ENCODE peak calls at places on chromosomes 7 and 10, in five cellular contexts. One of them, this sample, is unnamed.

GRCh38 chr7:98569606-98570337 is 47.3 kb upstream of the NPTX2 start:
- DNase-seq in IMR-90: no peak
- DNase-seq in PC-3: peak; percentile 49
- DNase-seq in heart right ventricle: no peak
- DNase-seq in stomach: no peak
- DNase-seq in this sample: no peak

GRCh38 chr7:151056286-151057037 is 1.2 kb downstream of the CDK5 start:
- DNase-seq in stomach: peak; percentile 45
- DNase-seq in IMR-90: no peak
- DNase-seq in heart right ventricle: no peak
- DNase-seq in PC-3: peak; percentile 20
- DNase-seq in this sample: peak; percentile 65

GRCh38 chr10:125828311-125828710 is 5.0 kb downstream of the BCCIP start:
- DNase-seq in heart right ventricle: no peak
- DNase-seq in IMR-90: no peak
- DNase-seq in stomach: no peak
- DNase-seq in PC-3: no peak
- DNase-seq in this sample: no peak

GRCh38 chr10:16612148-16612742 is 90.6 kb upstream of the C1QL3 start:
- DNase-seq in stomach: no peak
- DNase-seq in PC-3: peak; percentile 16
- DNase-seq in heart right ventricle: no peak
- DNase-seq in IMR-90: peak; percentile 46
- DNase-seq in this sample: no peak

GRCh38 chr10:48439581-48440041 is 133.1 kb downstream of the MAPK8 start:
- DNase-seq in PC-3: no peak
- DNase-seq in stomach: no peak
- DNase-seq in IMR-90: peak; percentile 27
- DNase-seq in heart right ventricle: no peak
- DNase-seq in this sample: peak; percentile 66

GRCh38 chr7:123727071-123727837 is 21.5 kb downstream of the WASL start:
- DNase-seq in IMR-90: peak; percentile 90
- DNase-seq in stomach: no peak
- DNase-seq in PC-3: peak; percentile 74
- DNase-seq in heart right ventricle: no peak
- DNase-seq in this sample: no peak

GRCh38 chr10:71077143-71077581 is 135.2 kb upstream of the UNC5B start:
- DNase-seq in PC-3: no peak
- DNase-seq in heart right ventricle: peak; percentile 5
- DNase-seq in IMR-90: no peak
- DNase-seq in stomach: peak; percentile 14
- DNase-seq in this sample: peak; percentile 8

GRCh38 chr10:33880291-33880690 is 545.8 kb upstream of the NRP1 start:
- DNase-seq in IMR-90: no peak
- DNase-seq in heart right ventricle: no peak
- DNase-seq in PC-3: no peak
- DNase-seq in stomach: no peak
- DNase-seq in this sample: no peak

GRCh38 chr10:72490951-72491350 is 134.9 kb downstream of the MICU1 start:
- DNase-seq in heart right ventricle: no peak
- DNase-seq in PC-3: no peak
- DNase-seq in IMR-90: peak; percentile 73
- DNase-seq in stomach: no peak
- DNase-seq in this sample: no peak

GRCh38 chr7:101588131-101588935 is 40.8 kb downstream of the MYL10 start:
- DNase-seq in heart right ventricle: no peak
- DNase-seq in IMR-90: no peak
- DNase-seq in stomach: no peak
- DNase-seq in PC-3: no peak
- DNase-seq in this sample: no peak

GRCh38 chr10:33193867-33194521 is 140.5 kb downstream of the NRP1 start:
- DNase-seq in IMR-90: peak; percentile 74
- DNase-seq in PC-3: peak; percentile 99
- DNase-seq in stomach: no peak
- DNase-seq in heart right ventricle: no peak
- DNase-seq in this sample: no peak

GRCh38 chr10:77841711-77842375 is 84.7 kb downstream of the DLG5 start:
- DNase-seq in stomach: no peak
- DNase-seq in IMR-90: no peak
- DNase-seq in PC-3: no peak
- DNase-seq in heart right ventricle: no peak
- DNase-seq in this sample: no peak

GRCh38 chr7:51090411-51090810 is 226.2 kb downstream of the COBL start:
- DNase-seq in IMR-90: no peak
- DNase-seq in PC-3: no peak
- DNase-seq in heart right ventricle: no peak
- DNase-seq in stomach: no peak
- DNase-seq in this sample: no peak

GRCh38 chr10:26714816-26715487 is 17.5 kb downstream of the PDSS1 start:
- DNase-seq in stomach: no peak
- DNase-seq in IMR-90: no peak
- DNase-seq in PC-3: no peak
- DNase-seq in heart right ventricle: no peak
- DNase-seq in this sample: peak; percentile 19

GRCh38 chr7:129169171-129169643 is 19.2 kb upstream of the SMO start:
- DNase-seq in PC-3: no peak
- DNase-seq in stomach: peak; percentile 54
- DNase-seq in IMR-90: no peak
- DNase-seq in heart right ventricle: peak; percentile 48
- DNase-seq in this sample: no peak

GRCh38 chr10:22010973-22011408 is 7.5 kb upstream of the DNAJC1 start:
- DNase-seq in heart right ventricle: no peak
- DNase-seq in stomach: no peak
- DNase-seq in IMR-90: peak; percentile 4
- DNase-seq in PC-3: peak; percentile 61
- DNase-seq in this sample: no peak

GRCh38 chr10:92031580-92031979 is 108.0 kb downstream of the BTAF1 start:
- DNase-seq in PC-3: no peak
- DNase-seq in heart right ventricle: no peak
- DNase-seq in IMR-90: no peak
- DNase-seq in stomach: no peak
- DNase-seq in this sample: no peak

GRCh38 chr7:85554294-85554877 is 367.5 kb upstream of the SEMA3D start:
- DNase-seq in IMR-90: peak; percentile 82
- DNase-seq in PC-3: peak; percentile 82
- DNase-seq in heart right ventricle: peak; percentile 5
- DNase-seq in stomach: no peak
- DNase-seq in this sample: peak; percentile 10

GRCh38 chr10:79243211-79244067 is 103.8 kb upstream of the PPIF start:
- DNase-seq in PC-3: no peak
- DNase-seq in IMR-90: no peak
- DNase-seq in stomach: peak; percentile 46
- DNase-seq in heart right ventricle: peak; percentile 59
- DNase-seq in this sample: peak; percentile 68

GRCh38 chr10:124025638-124026336 is 67.6 kb downstream of the CHST15 start:
- DNase-seq in stomach: peak; percentile 40
- DNase-seq in PC-3: peak; percentile 38
- DNase-seq in IMR-90: no peak
- DNase-seq in heart right ventricle: no peak
- DNase-seq in this sample: peak; percentile 37

GRCh38 chr7:67493386-67493785 is 496.8 kb downstream of the TYW1 start:
- DNase-seq in PC-3: no peak
- DNase-seq in heart right ventricle: no peak
- DNase-seq in IMR-90: no peak
- DNase-seq in stomach: no peak
- DNase-seq in this sample: peak; percentile 65

GRCh38 chr10:22427890-22428571 is 82.7 kb downstream of the SPAG6 start:
- DNase-seq in stomach: no peak
- DNase-seq in heart right ventricle: no peak
- DNase-seq in IMR-90: peak; percentile 90
- DNase-seq in PC-3: peak; percentile 87
- DNase-seq in this sample: peak; percentile 33

GRCh38 chr10:26593896-26594295 is 103.6 kb upstream of the PDSS1 start:
- DNase-seq in heart right ventricle: no peak
- DNase-seq in IMR-90: no peak
- DNase-seq in stomach: no peak
- DNase-seq in PC-3: no peak
- DNase-seq in this sample: no peak

GRCh38 chr7:138097064-138097741 is 20.9 kb downstream of the AKR1D1 start:
- DNase-seq in heart right ventricle: peak; percentile 6
- DNase-seq in IMR-90: no peak
- DNase-seq in PC-3: peak; percentile 49
- DNase-seq in stomach: peak; percentile 63
- DNase-seq in this sample: peak; percentile 44

GRCh38 chr7:23332881-23333612 is 33.9 kb downstream of the MALSU1 start:
- DNase-seq in heart right ventricle: peak; percentile 58
- DNase-seq in IMR-90: peak; percentile 65
- DNase-seq in PC-3: peak; percentile 86
- DNase-seq in stomach: no peak
- DNase-seq in this sample: no peak

GRCh38 chr7:1787681-1788235 is 117.7 kb downstream of the ELFN1 start:
- DNase-seq in IMR-90: no peak
- DNase-seq in PC-3: no peak
- DNase-seq in heart right ventricle: no peak
- DNase-seq in stomach: peak; percentile 19
- DNase-seq in this sample: no peak

GRCh38 chr10:90418869-90419652 is 438.8 kb downstream of the HTR7 start:
- DNase-seq in heart right ventricle: no peak
- DNase-seq in IMR-90: peak; percentile 97
- DNase-seq in stomach: no peak
- DNase-seq in PC-3: peak; percentile 85
- DNase-seq in this sample: no peak

GRCh38 chr7:99918959-99919813 is at the start of gene TRIM4:
- DNase-seq in IMR-90: peak; percentile 91
- DNase-seq in heart right ventricle: peak; percentile 90
- DNase-seq in stomach: peak; percentile 93
- DNase-seq in PC-3: peak; percentile 83
- DNase-seq in this sample: peak; percentile 90

GRCh38 chr7:77908664-77909063 is 110.1 kb downstream of the PHTF2 start:
- DNase-seq in IMR-90: no peak
- DNase-seq in heart right ventricle: no peak
- DNase-seq in PC-3: no peak
- DNase-seq in stomach: no peak
- DNase-seq in this sample: no peak

GRCh38 chr10:126564297-126564888 is 106.1 kb downstream of the C10orf90 start:
- DNase-seq in PC-3: no peak
- DNase-seq in IMR-90: no peak
- DNase-seq in heart right ventricle: no peak
- DNase-seq in stomach: no peak
- DNase-seq in this sample: no peak

GRCh38 chr10:101233443-101233842 is 4.2 kb upstream of the LBX1 start:
- DNase-seq in IMR-90: no peak
- DNase-seq in PC-3: no peak
- DNase-seq in stomach: no peak
- DNase-seq in heart right ventricle: no peak
- DNase-seq in this sample: no peak

GRCh38 chr10:101235766-101236165 is 6.5 kb upstream of the LBX1 start:
- DNase-seq in IMR-90: no peak
- DNase-seq in stomach: no peak
- DNase-seq in PC-3: no peak
- DNase-seq in heart right ventricle: no peak
- DNase-seq in this sample: no peak

GRCh38 chr10:101234333-101234732 is 5.1 kb upstream of the LBX1 start:
- DNase-seq in IMR-90: no peak
- DNase-seq in heart right ventricle: no peak
- DNase-seq in PC-3: no peak
- DNase-seq in stomach: no peak
- DNase-seq in this sample: no peak

GRCh38 chr10:101231912-101232689 is 2.8 kb upstream of the LBX1 start:
- DNase-seq in heart right ventricle: no peak
- DNase-seq in stomach: no peak
- DNase-seq in PC-3: no peak
- DNase-seq in IMR-90: no peak
- DNase-seq in this sample: no peak

DNA sequence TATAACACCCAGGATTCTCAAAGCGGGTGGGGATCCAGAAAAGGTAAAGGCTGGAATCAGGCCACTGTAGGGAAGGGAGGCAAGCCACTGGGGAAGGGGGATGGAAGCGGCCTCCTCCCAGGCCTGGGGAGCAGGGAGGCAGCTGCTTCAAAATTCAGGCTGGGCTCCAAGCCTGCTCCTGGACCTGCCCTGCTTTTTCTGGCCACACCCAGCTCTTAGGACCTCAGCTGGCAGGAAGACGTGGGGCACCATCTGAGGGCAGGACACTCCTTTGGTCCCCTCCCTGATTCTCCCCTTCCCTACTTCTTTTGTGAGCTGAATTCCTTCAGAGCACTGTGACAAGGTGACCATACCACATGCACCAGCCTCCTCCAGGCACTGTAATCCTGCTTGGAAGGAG is 4.6 kb upstream of the LBX1 start:
- DNase-seq in PC-3: no peak
- DNase-seq in IMR-90: no peak
- DNase-seq in stomach: no peak
- DNase-seq in heart right ventricle: no peak
- DNase-seq in this sample: no peak
- H3K4me3 ChIP-seq in PC-3: no peak overlapping the region
- H3K4me3 ChIP-seq in IMR-90: no peak overlapping the region
- H3K4me3 ChIP-seq in stomach: no peak overlapping the region
- H3K4me3 ChIP-seq in heart right ventricle: no peak overlapping the region
- H3K4me3 ChIP-seq in this sample: no peak overlapping the region

GRCh38 chr7:56537477-56537876 is 421.3 kb upstream of the NUPR2 start:
- DNase-seq in PC-3: no peak
- DNase-seq in IMR-90: no peak
- DNase-seq in heart right ventricle: no peak
- DNase-seq in stomach: no peak
- DNase-seq in this sample: no peak
- H3K9me3 ChIP-seq in PC-3: peaks cover 11% of the 10 kb centered on the region
- H3K9me3 ChIP-seq in IMR-90: peaks cover 45% of the 10 kb centered on the region
- H3K9me3 ChIP-seq in heart right ventricle: peaks cover 2% of the 10 kb centered on the region
- H3K9me3 ChIP-seq in stomach: peaks cover 65% of the 10 kb centered on the region
- H3K9me3 ChIP-seq in this sample: peaks cover 21% of the 10 kb centered on the region

GRCh38 chr10:96578633-96579032 is 8.2 kb downstream of the TM9SF3 start:
- DNase-seq in IMR-90: no peak
- DNase-seq in stomach: peak; percentile 38
- DNase-seq in heart right ventricle: no peak
- DNase-seq in PC-3: no peak
- DNase-seq in this sample: no peak

GRCh38 chr10:96576277-96576980 is 10.4 kb downstream of the TM9SF3 start:
- DNase-seq in heart right ventricle: no peak
- DNase-seq in stomach: no peak
- DNase-seq in IMR-90: no peak
- DNase-seq in PC-3: no peak
- DNase-seq in this sample: no peak

GRCh38 chr10:96577037-96577436 is 9.8 kb downstream of the TM9SF3 start:
- DNase-seq in PC-3: peak; percentile 58
- DNase-seq in stomach: no peak
- DNase-seq in IMR-90: no peak
- DNase-seq in heart right ventricle: no peak
- DNase-seq in this sample: no peak

GRCh38 chr10:96579133-96579532 is 7.7 kb downstream of the TM9SF3 start:
- DNase-seq in PC-3: no peak
- DNase-seq in stomach: no peak
- DNase-seq in IMR-90: no peak
- DNase-seq in heart right ventricle: no peak
- DNase-seq in this sample: no peak

GRCh38 chr10:96578022-96578421 is 8.8 kb downstream of the TM9SF3 start:
- DNase-seq in IMR-90: no peak
- DNase-seq in PC-3: no peak
- DNase-seq in stomach: no peak
- DNase-seq in heart right ventricle: no peak
- DNase-seq in this sample: no peak
- H3K4me3 ChIP-seq in IMR-90: no peak overlapping the region
- H3K4me3 ChIP-seq in PC-3: no peak overlapping the region
- H3K4me3 ChIP-seq in stomach: no peak overlapping the region
- H3K4me3 ChIP-seq in heart right ventricle: no peak overlapping the region
- H3K4me3 ChIP-seq in this sample: no peak overlapping the region

GRCh38 chr10:131574707-131575430 is 263.3 kb upstream of the TCERG1L start:
- DNase-seq in PC-3: no peak
- DNase-seq in IMR-90: no peak
- DNase-seq in heart right ventricle: no peak
- DNase-seq in stomach: peak; percentile 23
- DNase-seq in this sample: no peak
- H3K9me3 ChIP-seq in PC-3: no peaks in the 10 kb centered on the region
- H3K9me3 ChIP-seq in IMR-90: peaks cover 59% of the 10 kb centered on the region
- H3K9me3 ChIP-seq in heart right ventricle: no peaks in the 10 kb centered on the region
- H3K9me3 ChIP-seq in stomach: no peaks in the 10 kb centered on the region
- H3K9me3 ChIP-seq in this sample: no peaks in the 10 kb centered on the region